ENCODE peak calls at places on chromosomes 2 and 18, in four cellular contexts. H is SK-N-SH, J is K562, S is HepG2. W is an unnamed sample.

GRCh38 chr2:214156971-214157370 is 253.9 kb upstream of the VWC2L start:
- DNase-seq in H (no peak), J (no peak), S (no peak), W (no peak)

GRCh38 chr18:29588446-29589100 is 1411.6 kb upstream of the CDH2 start:
- DNase-seq in H (no peak), J (no peak), S (no peak), W (no peak)

GRCh38 chr2:170843656-170844055 is 27.0 kb downstream of the GAD1 start:
- DNase-seq in H (no peak), J (no peak), S (no peak), W (peak; percentile 13)

GRCh38 chr18:44178476-44178875 is 502.2 kb upstream of the SETBP1 start:
- DNase-seq in H (no peak), J (no peak), S (no peak), W (no peak)

GRCh38 chr2:98669675-98670074 is 61.3 kb downstream of the MGAT4A start:
- DNase-seq in H (no peak), J (no peak), S (no peak), W (no peak)

GRCh38 chr18:74635202-74635969 is 37.7 kb downstream of the ZNF407 start:
- DNase-seq in H (no peak), J (no peak), S (no peak), W (no peak)

GRCh38 chr2:237662671-237663093 is 35.3 kb downstream of the LRRFIP1 start:
- DNase-seq in H (peak; percentile 63), J (peak; percentile 55), S (peak; percentile 71), W (peak; percentile 61)

GRCh38 chr18:43589611-43590151 is 312.4 kb upstream of the SYT4 start:
- DNase-seq in H (no peak), J (no peak), S (no peak), W (no peak)

GRCh38 chr18:39564716-39565115 is 1999.1 kb upstream of the CELF4 start:
- DNase-seq in H (no peak), J (no peak), S (no peak), W (no peak)

GRCh38 chr2:130837175-130837810 is 579 bp downstream of the ARHGEF4 start:
- DNase-seq in H (no peak), J (no peak), S (no peak), W (no peak)

GRCh38 chr2:240898108-240898730 is 2.3 kb upstream of the MAB21L4 start:
- DNase-seq in H (no peak), J (no peak), S (no peak), W (no peak)

GRCh38 chr2:111702119-111702808 is 181.7 kb downstream of the ANAPC1 start:
- DNase-seq in H (peak; percentile 52), J (peak; percentile 86), S (peak; percentile 74), W (peak; percentile 56)

GRCh38 chr2:73020657-73021370 is 50.7 kb downstream of the SFXN5 start:
- DNase-seq in H (peak; percentile 46), J (no peak), S (peak; percentile 97), W (no peak)

GRCh38 chr2:36536776-36537175 is 61.2 kb downstream of the FEZ2 start:
- DNase-seq in H (no peak), J (peak; percentile 12), S (no peak), W (no peak)

GRCh38 chr2:15677141-15677911 is 85.7 kb downstream of the DDX1 start:
- DNase-seq in H (peak; percentile 57), J (no peak), S (no peak), W (no peak)

GRCh38 chr2:176879596-176879995 is 333.0 kb upstream of the HNRNPA3 start:
- DNase-seq in H (no peak), J (no peak), S (no peak), W (no peak)

GRCh38 chr2:866009-866680 is 84.5 kb upstream of the SNTG2 start:
- DNase-seq in H (peak; percentile 57), J (no peak), S (no peak), W (no peak)

GRCh38 chr2:12278217-12278755 is 438.4 kb upstream of the TRIB2 start:
- DNase-seq in H (no peak), J (peak; percentile 64), S (no peak), W (no peak)

GRCh38 chr2:100277540-100278207 is 44.6 kb downstream of the LONRF2 start:
- DNase-seq in H (no peak), J (no peak), S (no peak), W (no peak)

GRCh38 chr2:12719400-12720104 is 2.8 kb downstream of the TRIB2 start:
- DNase-seq in H (no peak), J (no peak), S (no peak), W (no peak)

GRCh38 chr2:196801578-196801977 is 2.1 kb upstream of the GTF3C3 start:
- DNase-seq in H (no peak), J (no peak), S (no peak), W (no peak)

GRCh38 chr2:181810823-181811695 is 80.5 kb upstream of the ITPRID2 start:
- DNase-seq in H (peak; percentile 1), J (peak; percentile 77), S (peak; percentile 74), W (peak; percentile 98)

GRCh38 chr2:56448403-56448998 is 264.7 kb downstream of the CCDC85A start:
- DNase-seq in H (no peak), J (no peak), S (peak; percentile 3), W (no peak)
- TF ChIP-seq ELF1 in H (no peak), J (no peak), S (no peak), W (no peak)

GRCh38 chr2:38580237-38580636 is 22.5 kb downstream of the HNRNPLL start:
- DNase-seq in H (no peak), J (no peak), S (no peak), W (no peak)

GRCh38 chr2:38583994-38584393 is 18.7 kb downstream of the HNRNPLL start:
- DNase-seq in H (no peak), J (no peak), S (no peak), W (no peak)

GRCh38 chr2:38583524-38583923 is 19.2 kb downstream of the HNRNPLL start:
- DNase-seq in H (no peak), J (no peak), S (no peak), W (no peak)

GRCh38 chr2:38578832-38579231 is 23.9 kb downstream of the HNRNPLL start:
- DNase-seq in H (no peak), J (no peak), S (no peak), W (no peak)

DNA sequence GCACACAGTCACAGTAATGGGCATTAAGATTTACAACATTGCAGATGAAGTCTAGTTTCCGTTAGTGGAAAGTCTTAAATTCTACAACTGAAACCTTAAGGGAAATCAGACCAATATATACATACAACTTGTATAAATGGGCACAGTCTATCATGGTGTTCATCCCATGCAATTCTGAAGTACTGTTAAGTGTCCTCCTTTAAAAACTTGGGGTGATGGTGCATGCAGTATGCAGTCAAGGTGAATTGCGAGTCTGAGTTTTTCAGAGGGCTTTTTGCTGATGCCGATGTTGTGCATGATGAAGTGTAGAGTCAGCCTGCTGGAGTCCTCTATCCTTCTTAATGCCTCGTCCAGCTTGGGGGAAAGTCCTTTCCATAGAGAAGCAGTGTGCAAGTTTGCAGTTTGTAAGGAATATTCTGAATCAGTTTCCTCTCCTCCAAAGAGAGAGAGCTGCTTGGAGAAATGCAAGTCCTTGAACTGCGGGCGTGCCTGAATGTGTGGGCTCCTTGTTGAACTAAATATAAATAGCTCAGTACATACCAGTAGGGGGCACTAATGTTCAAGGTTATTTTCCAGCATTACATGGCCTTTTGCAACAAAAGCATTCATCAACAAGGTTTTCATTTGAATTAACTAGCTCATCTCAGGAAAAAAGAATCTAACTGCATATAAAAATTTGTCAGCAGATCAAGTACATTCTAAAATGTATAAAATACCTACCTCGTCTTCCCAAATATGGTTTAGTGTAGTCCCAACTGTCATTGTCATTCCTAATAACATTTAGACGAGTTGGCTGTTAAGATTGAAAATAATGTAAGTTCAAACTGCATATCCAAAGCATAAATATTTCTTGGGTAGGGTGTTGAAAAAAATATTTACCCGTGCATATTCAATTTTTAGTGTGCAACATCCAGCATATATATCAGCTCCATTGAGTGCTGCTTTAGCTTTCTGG is 21.3 kb downstream of the HNRNPLL start:
- DNase-seq in H (peak; percentile 44), J (peak; percentile 82), S (peak; percentile 80), W (peak; percentile 52)
- H3K27ac ChIP-seq in H (peak overlapping the region; percentile 3), J (no peak overlapping the region), S (no peak overlapping the region), W (no peak overlapping the region)

GRCh38 chr2:205883026-205883425 is 200.7 kb downstream of the NRP2 start:
- DNase-seq in H (no peak), J (no peak), S (no peak), W (no peak)

GRCh38 chr2:205877501-205877900 is 195.2 kb downstream of the NRP2 start:
- DNase-seq in H (no peak), J (no peak), S (no peak), W (no peak)

GRCh38 chr2:205883965-205884364 is 201.7 kb downstream of the NRP2 start:
- DNase-seq in H (no peak), J (no peak), S (no peak), W (no peak)

GRCh38 chr2:205879362-205879761 is 197.1 kb downstream of the NRP2 start:
- DNase-seq in H (no peak), J (no peak), S (no peak), W (no peak)

GRCh38 chr2:205880048-205880447 is 197.7 kb downstream of the NRP2 start:
- DNase-seq in H (no peak), J (no peak), S (no peak), W (no peak)
- TF ChIP-seq SIN3A in H (no peak), J (no peak), S (no peak), W (no peak)

DNA sequence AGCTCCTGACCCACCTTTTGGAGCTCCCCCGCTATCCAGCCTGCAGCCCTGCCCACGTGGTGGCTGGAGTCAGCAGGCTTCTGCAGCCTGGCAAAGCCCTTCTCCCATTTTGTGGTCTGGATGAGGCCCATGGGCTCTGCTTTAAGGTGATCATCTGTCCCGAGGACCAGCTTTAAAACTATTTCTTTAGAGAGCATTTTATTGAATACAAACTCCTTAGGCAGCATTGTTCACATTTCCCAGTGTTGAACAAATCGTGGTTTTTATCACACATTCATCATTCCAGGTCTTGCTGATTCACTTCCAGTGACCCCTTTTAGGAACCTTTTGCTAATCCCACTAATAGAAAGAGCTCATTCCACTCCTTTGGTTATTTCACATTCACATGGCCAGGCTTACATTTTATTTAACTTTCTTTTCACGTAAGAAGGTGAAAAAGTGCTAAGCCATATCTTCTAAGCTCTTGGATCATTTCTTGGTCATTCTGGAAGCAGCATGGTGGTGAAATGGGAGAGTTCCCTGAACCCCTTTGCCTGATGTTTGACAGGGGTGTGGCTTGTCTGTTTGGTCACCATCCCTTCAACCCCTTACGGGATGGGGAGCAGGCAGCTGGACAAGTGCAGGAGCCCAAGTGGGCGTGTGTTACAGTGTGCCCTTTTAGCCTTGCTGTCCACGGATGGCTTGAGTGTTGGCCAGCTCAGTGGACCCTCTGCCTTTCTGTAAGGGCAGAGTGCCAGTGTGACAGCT is 80.4 kb upstream of the RAPGEF4 start:
- DNase-seq in H (no peak), J (no peak), S (no peak), W (no peak)
- TF ChIP-seq ELF1 in H (no peak), J (no peak), S (no peak), W (no peak)

GRCh38 chr2:201969938-201970785 is 63.5 kb upstream of the FZD7 start:
- DNase-seq in H (no peak), J (no peak), S (no peak), W (no peak)
- H3K27ac ChIP-seq in H (peak overlapping the region; percentile 54), J (no peak overlapping the region), S (no peak overlapping the region), W (no peak overlapping the region)

GRCh38 chr2:217166241-217166640 is 306.4 kb upstream of the TNP1 start:
- DNase-seq in H (peak; percentile 30), J (peak; percentile 57), S (peak; percentile 46), W (peak; percentile 32)
- TF ChIP-seq SIN3A in H (no peak), J (no peak), S (no peak), W (no peak)

GRCh38 chr2:220434365-220434764 is 806.9 kb downstream of the SLC4A3 start:
- DNase-seq in H (no peak), J (no peak), S (no peak), W (no peak)
- TF ChIP-seq ELF1 in H (no peak), J (no peak), S (no peak), W (no peak)

W was measured in HCT116.